ENCODE peak calls at places on chromosomes 13 and 19, in seven cellular contexts. Q is tibial artery, D is fibroblast of lung, U is HFF-Myc, Z is choroid plexus epithelial cell, A is spleen, O is heart right ventricle. V is an unnamed sample.

GRCh38 chr13:92346046-92346445 is 880.6 kb upstream of the GPC6 start:
- DNase-seq in O (no peak), D (no peak), Q (no peak), U (no peak), A (no peak), Z (no peak), V (no peak)

GRCh38 chr19:45279587-45280192 is 28.6 kb downstream of the MARK4 start:
- DNase-seq in Q (no peak), O (no peak), U (no peak), D (no peak), A (no peak), Z (no peak), V (no peak)

GRCh38 chr19:53977991-53978731 is 13.3 kb upstream of the CACNG6 start:
- DNase-seq in Z (peak; percentile 99), Q (peak; percentile 48), U (no peak), D (peak; percentile 90), A (no peak), O (peak; percentile 72), V (peak; percentile 87)

GRCh38 chr13:51324714-51325440 is 14.6 kb upstream of the SERPINE3 start:
- DNase-seq in U (no peak), Q (no peak), Z (no peak), O (no peak), D (no peak), A (no peak), V (no peak)

GRCh38 chr13:100130092-100130491 is 41.2 kb downstream of the PCCA start:
- DNase-seq in Z (no peak), O (no peak), D (peak; percentile 62), U (no peak), Q (no peak), A (no peak), V (peak; percentile 17)

GRCh38 chr19:33677745-33678426 is 56.1 kb downstream of the CHST8 start:
- DNase-seq in U (no peak), Q (peak; percentile 18), O (no peak), A (peak; percentile 27), D (no peak), Z (no peak), V (no peak)

GRCh38 chr19:45306040-45306439 is 16.6 kb downstream of the CKM start:
- DNase-seq in O (no peak), Z (no peak), D (peak; percentile 14), Q (no peak), U (no peak), A (no peak), V (no peak)

GRCh38 chr13:45522571-45522970 is 57.8 kb downstream of the COG3 start:
- DNase-seq in Q (no peak), D (no peak), Z (peak; percentile 28), U (peak; percentile 29), A (no peak), O (no peak), V (no peak)

GRCh38 chr13:33352520-33352919 is 67.0 kb upstream of the STARD13 start:
- DNase-seq in D (no peak), A (no peak), U (no peak), Q (no peak), Z (no peak), O (no peak), V (no peak)

GRCh38 chr13:78401833-78402232 is 201.5 kb downstream of the POU4F1 start:
- DNase-seq in Q (no peak), A (no peak), O (no peak), U (no peak), D (peak; percentile 1), Z (no peak), V (peak; percentile 1)

GRCh38 chr13:73036566-73036965 is 22.2 kb upstream of the KLF5 start:
- DNase-seq in Q (no peak), D (no peak), A (no peak), O (no peak), Z (no peak), U (no peak), V (no peak)

GRCh38 chr13:99157046-99157445 is 43.6 kb upstream of the UBAC2 start:
- DNase-seq in U (no peak), O (no peak), Q (no peak), D (no peak), Z (no peak), A (no peak), V (no peak)

GRCh38 chr13:73058432-73058740 is 419 bp upstream of the KLF5 start:
- DNase-seq in A (no peak), D (no peak), Q (no peak), U (no peak), Z (no peak), O (no peak), V (no peak)

GRCh38 chr19:35170359-35171061 is 16.0 kb downstream of the FXYD5 start:
- DNase-seq in Q (no peak), A (no peak), U (no peak), D (no peak), Z (no peak), O (no peak), V (no peak)

GRCh38 chr19:50377517-50377916 is 1.3 kb downstream of the NR1H2 start:
- DNase-seq in D (no peak), Q (no peak), O (no peak), A (peak; percentile 81), Z (no peak), U (no peak), V (no peak)

GRCh38 chr13:103883698-103884097 is 817.5 kb upstream of the SLC10A2 start:
- DNase-seq in O (no peak), Q (no peak), U (no peak), A (no peak), D (peak; percentile 23), Z (peak; percentile 18), V (no peak)

GRCh38 chr19:32829345-32829896 is 40.1 kb downstream of the SLC7A9 start:
- DNase-seq in U (no peak), D (no peak), Q (no peak), Z (no peak), A (no peak), O (no peak), V (no peak)

GRCh38 chr19:50423279-50424113 is 4.8 kb downstream of the SPIB start:
- DNase-seq in A (no peak), D (no peak), O (no peak), U (no peak), Q (no peak), Z (no peak), V (no peak)

GRCh38 chr13:46893820-46894533 is 2.9 kb downstream of the HTR2A start:
- DNase-seq in Z (peak; percentile 66), O (peak; percentile 73), A (peak; percentile 91), D (peak; percentile 36), U (no peak), Q (peak; percentile 58), V (peak; percentile 82)

GRCh38 chr19:33641956-33642498 is 20.3 kb downstream of the CHST8 start:
- DNase-seq in U (no peak), A (peak; percentile 53), Q (no peak), D (no peak), O (no peak), Z (no peak), V (no peak)

GRCh38 chr19:2619076-2619475 is 83.4 kb downstream of the GNG7 start:
- DNase-seq in O (no peak), A (no peak), Z (no peak), Q (no peak), U (no peak), D (no peak), V (no peak)
- H3K4me3 ChIP-seq in O (no peak overlapping the region), A (no peak overlapping the region), Z (no peak overlapping the region), Q (no peak overlapping the region), U (no peak overlapping the region), D (no peak overlapping the region), V (no peak overlapping the region)

DNA sequence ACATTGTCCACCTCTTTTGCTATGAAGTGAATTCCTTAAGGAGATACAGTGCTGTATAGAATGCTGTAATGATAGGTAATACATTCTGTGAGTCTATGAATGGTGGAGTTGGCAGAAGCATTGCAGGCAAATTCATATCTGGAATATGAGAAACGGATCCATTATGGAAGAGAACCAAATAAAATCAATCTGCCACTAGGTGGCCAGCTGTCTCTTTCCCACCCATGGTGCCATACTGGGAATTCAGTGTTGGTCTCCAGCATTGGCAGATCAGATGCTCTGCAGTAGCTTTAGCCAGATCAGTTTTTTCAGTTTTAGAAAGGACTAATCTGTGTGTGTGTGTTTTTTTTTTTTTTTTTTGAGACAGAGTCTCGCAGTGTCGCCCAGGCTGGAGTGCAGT is 27.6 kb downstream of the DNAJC3 start:
- DNase-seq in U (no peak), Q (no peak), O (no peak), D (no peak), A (no peak), Z (no peak), V (no peak)
- TF ChIP-seq CTCF in U (peak; percentile 33), Q (no peak), O (no peak), D (peak; percentile 30), A (no peak), Z (peak; percentile 50), V (peak; percentile 34)

DNA sequence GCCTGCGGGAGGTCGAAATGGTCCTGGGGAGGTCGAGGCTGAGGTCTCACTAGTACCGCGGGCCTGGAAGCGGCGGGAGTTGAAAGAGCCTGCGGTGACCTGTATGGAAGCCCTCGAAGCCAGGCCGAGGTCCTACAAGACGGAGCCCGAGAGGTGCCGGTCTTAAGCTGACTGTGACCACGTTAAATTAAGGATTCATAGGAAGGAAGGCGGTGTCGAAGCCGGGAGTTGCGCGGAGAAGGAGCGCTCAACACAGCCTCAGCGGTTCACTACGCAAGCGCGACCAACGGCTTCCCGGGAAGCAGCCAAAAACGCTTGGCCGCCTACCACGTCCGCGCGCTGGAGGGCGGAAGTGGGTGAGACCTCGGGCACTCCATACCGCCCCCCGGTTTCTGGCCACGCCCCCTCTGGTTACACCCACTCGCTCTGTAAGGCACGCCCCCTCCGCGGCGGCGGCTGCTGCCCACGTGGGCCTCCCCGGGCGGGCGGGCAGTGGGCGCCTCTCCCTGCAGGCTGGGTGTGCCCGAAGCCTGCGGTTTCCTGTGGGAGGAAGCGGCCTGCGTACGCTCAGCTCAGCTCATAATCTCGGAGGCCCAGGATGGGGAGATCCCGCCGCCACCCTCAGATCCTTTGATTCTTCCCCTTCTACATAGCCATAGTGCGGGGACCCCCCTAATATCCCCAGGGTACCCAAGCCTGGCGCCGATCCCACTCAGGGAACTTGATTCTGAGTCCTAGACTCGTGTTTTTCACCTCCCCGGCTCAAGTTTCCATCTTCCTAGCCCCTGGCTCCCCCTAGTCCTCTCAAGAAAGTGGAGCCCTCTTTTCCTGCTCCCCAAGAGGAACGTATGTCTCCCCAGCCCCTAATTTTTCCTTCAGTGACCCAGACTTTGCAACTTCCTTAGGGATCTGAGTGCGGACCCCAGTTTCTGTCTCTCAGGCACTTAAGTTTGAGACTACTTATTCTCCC is 3.4 kb upstream of the EMP3 start:
- DNase-seq in Z (peak; percentile 100), D (peak; percentile 98), A (peak; percentile 100), Q (peak; percentile 99), O (peak; percentile 100), U (peak; percentile 89), V (peak; percentile 100)
- H3K4me3 ChIP-seq in Z (peak overlapping the region; percentile 56), D (peak overlapping the region; percentile 54), A (peak overlapping the region; percentile 48), Q (peak overlapping the region; percentile 72), O (peak overlapping the region; percentile 67), U (peak overlapping the region; percentile 47), V (peak overlapping the region; percentile 53)

DNA sequence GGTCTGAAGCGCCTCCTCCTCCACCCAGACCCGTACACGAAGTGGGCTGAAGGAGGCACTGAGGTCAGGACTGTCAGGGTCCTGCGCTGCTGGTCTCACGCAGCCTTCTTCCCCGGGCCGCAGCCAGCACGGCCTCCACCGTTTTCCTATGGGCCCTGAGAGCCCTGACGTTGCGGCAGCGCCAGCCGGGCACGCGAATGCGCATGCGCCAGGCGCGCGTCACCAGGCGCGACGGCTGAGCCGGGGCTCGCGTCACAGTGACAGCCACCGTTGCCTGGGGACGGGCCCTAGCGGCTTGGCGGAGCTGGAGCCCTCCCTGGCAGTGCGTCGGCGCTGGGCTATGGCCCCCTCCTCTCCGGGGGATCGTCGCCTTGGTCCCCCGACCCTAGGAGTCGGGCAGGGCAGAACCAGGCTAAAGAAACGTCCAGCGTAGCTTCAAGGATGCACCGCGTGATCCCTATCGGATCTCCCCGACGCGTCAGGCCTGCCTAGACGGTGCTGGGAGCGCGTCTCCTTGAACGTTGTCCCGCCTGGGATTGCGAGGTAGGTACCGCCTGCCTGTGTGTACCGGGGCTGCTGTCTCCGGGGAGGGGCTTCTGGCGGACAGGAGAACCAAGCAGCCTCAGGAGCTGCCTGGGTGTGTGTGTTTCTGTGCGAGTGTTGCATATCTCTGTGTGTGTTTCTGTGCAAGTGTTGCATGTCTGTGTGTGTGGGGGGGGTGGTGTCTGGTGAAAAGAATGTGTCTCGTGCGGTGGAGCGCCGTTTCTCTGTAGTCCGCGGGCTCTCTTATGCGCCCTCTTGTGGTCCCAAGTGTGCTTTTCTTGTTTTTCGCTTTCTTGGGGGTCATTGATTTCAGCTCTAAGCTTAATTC is 43.2 kb downstream of the ZNF571 start:
- DNase-seq in Z (peak; percentile 78), A (no peak), U (no peak), Q (no peak), O (peak; percentile 64), D (peak; percentile 71), V (peak; percentile 70)
- TF ChIP-seq CTCF in Z (peak; percentile 72), A (peak; percentile 10), U (peak; percentile 42), Q (no peak), O (peak; percentile 49), D (peak; percentile 40), V (peak; percentile 54)

V was measured in astrocyte of the spinal cord.